ENCODE peak calls at places on chromosomes 13 and 19, in six cellular contexts. One of them, this sample, is unnamed.
A peak's percentile ranks its signal among the peaks of the same experiment; 100 is the strongest.

GRCh38 chr19:49691243-49692101 is 556 bp downstream of the CPT1C start:
- DNase-seq in breast epithelium: no peak
- DNase-seq in PC-9: no peak
- DNase-seq in BJ: no peak
- DNase-seq in thoracic aorta: no peak
- DNase-seq in mucosa of descending colon: no peak
- DNase-seq in this sample: no peak

GRCh38 chr13:29753593-29754485 is 96.6 kb downstream of the UBL3 start:
- DNase-seq in thoracic aorta: no peak
- DNase-seq in PC-9: no peak
- DNase-seq in BJ: no peak
- DNase-seq in mucosa of descending colon: no peak
- DNase-seq in breast epithelium: no peak
- DNase-seq in this sample: no peak

GRCh38 chr19:49165111-49165750 is 7.6 kb downstream of the TRPM4 start:
- DNase-seq in breast epithelium: peak; percentile 66
- DNase-seq in PC-9: peak; percentile 49
- DNase-seq in thoracic aorta: no peak
- DNase-seq in BJ: no peak
- DNase-seq in mucosa of descending colon: no peak
- DNase-seq in this sample: no peak

GRCh38 chr13:110925023-110925608 is 10.2 kb upstream of the ANKRD10 start:
- DNase-seq in PC-9: no peak
- DNase-seq in breast epithelium: no peak
- DNase-seq in mucosa of descending colon: no peak
- DNase-seq in thoracic aorta: no peak
- DNase-seq in BJ: no peak
- DNase-seq in this sample: no peak

GRCh38 chr13:41960700-41961697 is at the start of gene VWA8:
- DNase-seq in PC-9: peak; percentile 68
- DNase-seq in BJ: no peak
- DNase-seq in breast epithelium: peak; percentile 75
- DNase-seq in thoracic aorta: peak; percentile 21
- DNase-seq in mucosa of descending colon: peak; percentile 90
- DNase-seq in this sample: peak; percentile 97

GRCh38 chr19:31905980-31906948 is 439.1 kb upstream of the ZNF507 start:
- DNase-seq in BJ: no peak
- DNase-seq in PC-9: no peak
- DNase-seq in breast epithelium: no peak
- DNase-seq in thoracic aorta: no peak
- DNase-seq in mucosa of descending colon: no peak
- DNase-seq in this sample: peak; percentile 35

GRCh38 chr13:84684048-84684662 is 801.9 kb upstream of the SLITRK1 start:
- DNase-seq in breast epithelium: no peak
- DNase-seq in BJ: no peak
- DNase-seq in thoracic aorta: no peak
- DNase-seq in mucosa of descending colon: no peak
- DNase-seq in PC-9: no peak
- DNase-seq in this sample: no peak

GRCh38 chr13:45325806-45326205 is 15.2 kb downstream of the TPT1 start:
- DNase-seq in thoracic aorta: peak; percentile 45
- DNase-seq in breast epithelium: no peak
- DNase-seq in BJ: peak; percentile 68
- DNase-seq in PC-9: no peak
- DNase-seq in mucosa of descending colon: no peak
- DNase-seq in this sample: peak; percentile 37

GRCh38 chr13:112010714-112011113 is 56.2 kb upstream of the SOX1 start:
- DNase-seq in thoracic aorta: no peak
- DNase-seq in BJ: no peak
- DNase-seq in PC-9: no peak
- DNase-seq in breast epithelium: no peak
- DNase-seq in mucosa of descending colon: no peak
- DNase-seq in this sample: no peak

GRCh38 chr13:82654851-82655517 is 1227.3 kb downstream of the SLITRK1 start:
- DNase-seq in thoracic aorta: peak; percentile 20
- DNase-seq in breast epithelium: peak; percentile 51
- DNase-seq in PC-9: no peak
- DNase-seq in BJ: peak; percentile 12
- DNase-seq in mucosa of descending colon: peak; percentile 30
- DNase-seq in this sample: peak; percentile 34

GRCh38 chr13:35781044-35781443 is 304.6 kb upstream of the MAB21L1 start:
- DNase-seq in breast epithelium: no peak
- DNase-seq in mucosa of descending colon: no peak
- DNase-seq in BJ: no peak
- DNase-seq in thoracic aorta: no peak
- DNase-seq in PC-9: no peak
- DNase-seq in this sample: no peak

GRCh38 chr19:43148233-43148632 is 38.1 kb downstream of the PSG5 start:
- DNase-seq in PC-9: no peak
- DNase-seq in breast epithelium: no peak
- DNase-seq in BJ: peak; percentile 77
- DNase-seq in thoracic aorta: no peak
- DNase-seq in mucosa of descending colon: no peak
- DNase-seq in this sample: no peak

GRCh38 chr19:51139299-51140018 is 2.6 kb upstream of the SIGLEC7 start:
- DNase-seq in PC-9: no peak
- DNase-seq in mucosa of descending colon: no peak
- DNase-seq in BJ: no peak
- DNase-seq in thoracic aorta: no peak
- DNase-seq in breast epithelium: no peak
- DNase-seq in this sample: no peak

GRCh38 chr19:30161770-30162169 is 210.4 kb upstream of the ZNF536 start:
- DNase-seq in thoracic aorta: no peak
- DNase-seq in BJ: no peak
- DNase-seq in breast epithelium: no peak
- DNase-seq in mucosa of descending colon: no peak
- DNase-seq in PC-9: no peak
- DNase-seq in this sample: no peak

GRCh38 chr13:28423010-28423409 is 71.9 kb downstream of the FLT1 start:
- DNase-seq in breast epithelium: no peak
- DNase-seq in BJ: no peak
- DNase-seq in mucosa of descending colon: peak; percentile 31
- DNase-seq in thoracic aorta: no peak
- DNase-seq in PC-9: no peak
- DNase-seq in this sample: no peak

GRCh38 chr13:19860884-19861655 is 2.4 kb downstream of the ZMYM5 start:
- DNase-seq in mucosa of descending colon: no peak
- DNase-seq in breast epithelium: no peak
- DNase-seq in thoracic aorta: no peak
- DNase-seq in PC-9: peak; percentile 55
- DNase-seq in BJ: no peak
- DNase-seq in this sample: no peak

GRCh38 chr19:38850976-38851621 is 1.3 kb upstream of the HNRNPL start:
- DNase-seq in breast epithelium: no peak
- DNase-seq in PC-9: no peak
- DNase-seq in BJ: no peak
- DNase-seq in thoracic aorta: no peak
- DNase-seq in mucosa of descending colon: peak; percentile 68
- DNase-seq in this sample: peak; percentile 76

GRCh38 chr13:35475131-35475959 is 1.1 kb downstream of the MAB21L1 start:
- DNase-seq in mucosa of descending colon: peak; percentile 32
- DNase-seq in PC-9: no peak
- DNase-seq in breast epithelium: no peak
- DNase-seq in BJ: no peak
- DNase-seq in thoracic aorta: no peak
- DNase-seq in this sample: peak; percentile 66

GRCh38 chr13:107600986-107601385 is 614.4 kb downstream of the LIG4 start:
- DNase-seq in BJ: no peak
- DNase-seq in breast epithelium: no peak
- DNase-seq in mucosa of descending colon: no peak
- DNase-seq in thoracic aorta: no peak
- DNase-seq in PC-9: no peak
- DNase-seq in this sample: no peak

GRCh38 chr13:95660981-95661581 is 15.9 kb upstream of the DNAJC3 start:
- DNase-seq in mucosa of descending colon: no peak
- DNase-seq in PC-9: no peak
- DNase-seq in breast epithelium: no peak
- DNase-seq in thoracic aorta: no peak
- DNase-seq in BJ: no peak
- DNase-seq in this sample: no peak

GRCh38 chr13:43136940-43137574 is 113.7 kb downstream of the DNAJC15 start:
- DNase-seq in breast epithelium: no peak
- DNase-seq in thoracic aorta: no peak
- DNase-seq in BJ: no peak
- DNase-seq in mucosa of descending colon: no peak
- DNase-seq in PC-9: no peak
- DNase-seq in this sample: no peak

GRCh38 chr13:100808330-100808729 is 133.7 kb upstream of the TMTC4 start:
- DNase-seq in BJ: no peak
- DNase-seq in breast epithelium: no peak
- DNase-seq in thoracic aorta: no peak
- DNase-seq in mucosa of descending colon: no peak
- DNase-seq in PC-9: no peak
- DNase-seq in this sample: no peak

GRCh38 chr19:16544468-16545231 is 2.4 kb upstream of the CHERP start:
- DNase-seq in breast epithelium: no peak
- DNase-seq in mucosa of descending colon: no peak
- DNase-seq in BJ: no peak
- DNase-seq in PC-9: no peak
- DNase-seq in thoracic aorta: no peak
- DNase-seq in this sample: no peak

GRCh38 chr13:94710081-94710809 is 2.1 kb downstream of the SOX21 start:
- DNase-seq in PC-9: no peak
- DNase-seq in mucosa of descending colon: no peak
- DNase-seq in breast epithelium: no peak
- DNase-seq in BJ: no peak
- DNase-seq in thoracic aorta: no peak
- DNase-seq in this sample: no peak

GRCh38 chr13:58397596-58398387 is 766.2 kb downstream of the PCDH17 start:
- DNase-seq in mucosa of descending colon: no peak
- DNase-seq in BJ: no peak
- DNase-seq in breast epithelium: no peak
- DNase-seq in PC-9: no peak
- DNase-seq in thoracic aorta: no peak
- DNase-seq in this sample: no peak

GRCh38 chr13:84917252-84917878 is 881.9 kb downstream of the SLITRK6 start:
- DNase-seq in mucosa of descending colon: no peak
- DNase-seq in PC-9: no peak
- DNase-seq in breast epithelium: no peak
- DNase-seq in thoracic aorta: no peak
- DNase-seq in BJ: peak; percentile 4
- DNase-seq in this sample: no peak

GRCh38 chr19:5805465-5806132 is 732 bp downstream of the NRTN start:
- DNase-seq in mucosa of descending colon: peak; percentile 87
- DNase-seq in BJ: no peak
- DNase-seq in PC-9: peak; percentile 72
- DNase-seq in thoracic aorta: no peak
- DNase-seq in breast epithelium: peak; percentile 73
- DNase-seq in this sample: peak; percentile 76

GRCh38 chr19:5808120-5808816 is 3.4 kb downstream of the NRTN start:
- DNase-seq in BJ: no peak
- DNase-seq in mucosa of descending colon: no peak
- DNase-seq in thoracic aorta: no peak
- DNase-seq in breast epithelium: no peak
- DNase-seq in PC-9: no peak
- DNase-seq in this sample: no peak

GRCh38 chr19:5804516-5805464 is at the start of gene NRTN:
- DNase-seq in PC-9: peak; percentile 33
- DNase-seq in thoracic aorta: no peak
- DNase-seq in mucosa of descending colon: peak; percentile 74
- DNase-seq in breast epithelium: no peak
- DNase-seq in BJ: no peak
- DNase-seq in this sample: peak; percentile 88

GRCh38 chr19:5806905-5807304 is 2.0 kb downstream of the NRTN start:
- DNase-seq in mucosa of descending colon: no peak
- DNase-seq in BJ: no peak
- DNase-seq in PC-9: no peak
- DNase-seq in breast epithelium: no peak
- DNase-seq in thoracic aorta: no peak
- DNase-seq in this sample: no peak

GRCh38 chr19:5806133-5806489 is 1.2 kb downstream of the NRTN start:
- DNase-seq in mucosa of descending colon: no peak
- DNase-seq in PC-9: no peak
- DNase-seq in breast epithelium: no peak
- DNase-seq in BJ: no peak
- DNase-seq in thoracic aorta: no peak
- DNase-seq in this sample: no peak
- TF ChIP-seq CTCF in mucosa of descending colon: no peak
- TF ChIP-seq CTCF in PC-9: peak; percentile 41
- TF ChIP-seq CTCF in breast epithelium: peak; percentile 5
- TF ChIP-seq CTCF in BJ: no peak
- TF ChIP-seq CTCF in thoracic aorta: no peak
- TF ChIP-seq CTCF in this sample: no peak

DNA sequence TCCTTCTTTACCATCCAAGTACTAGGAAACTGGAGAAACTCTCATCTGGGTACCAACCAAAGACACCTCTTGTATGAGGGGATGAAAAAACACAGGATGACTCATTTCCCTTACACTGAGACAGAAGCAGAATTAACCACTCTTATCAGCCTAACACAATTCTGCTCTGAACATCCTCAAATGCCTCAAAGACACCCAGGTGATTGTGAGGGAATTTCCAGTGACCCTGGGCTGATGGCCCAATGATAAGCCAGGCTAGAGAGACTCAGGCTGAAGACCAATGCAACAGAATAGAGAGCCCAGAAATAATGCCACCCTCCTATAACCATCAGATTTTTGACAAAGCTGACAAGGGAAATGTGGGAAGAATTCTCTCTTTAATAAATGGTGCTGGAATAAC is 7.0 kb downstream of the ZNF737 start:
- DNase-seq in BJ: no peak
- DNase-seq in mucosa of descending colon: no peak
- DNase-seq in breast epithelium: no peak
- DNase-seq in thoracic aorta: no peak
- DNase-seq in PC-9: no peak
- DNase-seq in this sample: no peak
- H3K36me3 ChIP-seq in BJ: peaks cover 1% of the 10 kb centered on the region
- H3K36me3 ChIP-seq in mucosa of descending colon: no peaks in the 10 kb centered on the region
- H3K36me3 ChIP-seq in breast epithelium: no peaks in the 10 kb centered on the region
- H3K36me3 ChIP-seq in thoracic aorta: peaks cover 20% of the 10 kb centered on the region
- H3K36me3 ChIP-seq in PC-9: peaks cover 5% of the 10 kb centered on the region
- H3K36me3 ChIP-seq in this sample: peaks cover 31% of the 10 kb centered on the region

DNA sequence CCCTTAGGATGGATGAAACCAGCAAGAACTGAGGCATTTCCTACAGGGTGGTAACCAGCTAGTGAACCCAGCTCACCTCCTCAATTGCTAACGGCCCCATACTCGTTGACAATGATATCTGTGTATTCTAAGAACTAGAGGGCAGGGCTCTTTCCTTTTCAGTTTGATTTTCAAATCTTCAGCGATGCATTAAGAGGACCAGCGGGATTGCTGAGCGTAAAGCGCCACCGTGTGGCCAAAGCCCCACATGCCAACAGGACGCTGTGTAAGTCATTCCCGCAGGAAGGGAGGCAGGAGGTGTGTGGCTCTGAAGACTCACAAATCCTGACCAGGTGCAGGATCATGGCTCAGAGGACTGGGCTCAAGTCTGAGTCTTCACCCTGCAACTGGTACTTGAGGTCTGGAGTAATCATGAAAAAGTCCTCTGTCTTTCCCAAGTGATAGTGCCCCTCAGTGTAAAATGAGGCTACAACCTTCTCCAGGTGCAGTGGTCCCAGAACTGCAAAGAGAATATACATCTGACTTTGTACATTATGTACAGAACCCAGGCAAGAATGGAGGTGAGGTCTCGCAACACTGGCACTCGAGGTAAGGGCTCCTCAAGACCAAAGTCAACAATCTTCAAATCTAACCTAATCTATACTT is 40.9 kb downstream of the C13orf42 start:
- DNase-seq in mucosa of descending colon: peak; percentile 85
- DNase-seq in thoracic aorta: no peak
- DNase-seq in PC-9: peak; percentile 79
- DNase-seq in breast epithelium: peak; percentile 81
- DNase-seq in BJ: no peak
- DNase-seq in this sample: peak; percentile 89
- TF ChIP-seq CTCF in mucosa of descending colon: peak; percentile 92
- TF ChIP-seq CTCF in thoracic aorta: peak; percentile 90
- TF ChIP-seq CTCF in PC-9: peak; percentile 91
- TF ChIP-seq CTCF in breast epithelium: peak; percentile 92
- TF ChIP-seq CTCF in BJ: peak; percentile 94
- TF ChIP-seq CTCF in this sample: peak; percentile 85

GRCh38 chr13:62544928-62545327 is 1129.3 kb upstream of the PCDH20 start:
- DNase-seq in BJ: no peak
- DNase-seq in thoracic aorta: no peak
- DNase-seq in breast epithelium: no peak
- DNase-seq in PC-9: no peak
- DNase-seq in mucosa of descending colon: no peak
- DNase-seq in this sample: no peak
- H3K36me3 ChIP-seq in BJ: no peaks in the 10 kb centered on the region
- H3K36me3 ChIP-seq in thoracic aorta: no peaks in the 10 kb centered on the region
- H3K36me3 ChIP-seq in breast epithelium: no peaks in the 10 kb centered on the region
- H3K36me3 ChIP-seq in PC-9: no peaks in the 10 kb centered on the region
- H3K36me3 ChIP-seq in mucosa of descending colon: no peaks in the 10 kb centered on the region
- H3K36me3 ChIP-seq in this sample: no peaks in the 10 kb centered on the region